ENCODE peak calls at places on chromosomes 7 and 10, in ten cellular contexts. V, U, E, Z, Q, F, H, C, O and G are unnamed samples.

GRCh38 chr7:108358553-108358952 is 97.7 kb downstream of the NRCAM start:
- DNase-seq in V (no peak), U (no peak), E (peak), Z (peak), Q (no peak), F (no peak), H (no peak), C (no peak), O (no peak), G (no peak)

GRCh38 chr10:106582291-106582690 is 582.2 kb downstream of the SORCS1 start:
- DNase-seq in V (no peak), U (no peak), E (peak), Z (no peak), Q (no peak), F (no peak), H (no peak), C (no peak), O (no peak), G (no peak)

GRCh38 chr10:12077580-12078180 is 8.9 kb downstream of the DHTKD1 start:
- DNase-seq in V (no peak), U (no peak), E (no peak), Z (no peak), Q (no peak), F (no peak), H (no peak), C (no peak), O (no peak), G (no peak)

GRCh38 chr7:362416-363096 is 72.6 kb downstream of the FOXL3 start:
- DNase-seq in V (no peak), U (no peak), E (peak), Z (no peak), Q (no peak), F (no peak), H (no peak), C (peak), O (no peak), G (peak)

GRCh38 chr7:2938514-2939192 is 94.5 kb upstream of the GNA12 start:
- DNase-seq in V (peak), U (peak), E (no peak), Z (no peak), Q (no peak), F (no peak), H (no peak), C (peak), O (no peak), G (no peak)

GRCh38 chr7:46032936-46033335 is 111.9 kb upstream of the IGFBP3 start:
- DNase-seq in V (no peak), U (no peak), E (peak), Z (no peak), Q (no peak), F (no peak), H (no peak), C (no peak), O (no peak), G (no peak)

GRCh38 chr10:50538473-50539398 is 85.0 kb downstream of the SGMS1 start:
- DNase-seq in V (no peak), U (peak), E (no peak), Z (peak), Q (no peak), F (no peak), H (no peak), C (no peak), O (no peak), G (no peak)

GRCh38 chr10:76089626-76090185 is 658.3 kb downstream of the LRMDA start:
- DNase-seq in V (no peak), U (no peak), E (no peak), Z (no peak), Q (no peak), F (no peak), H (no peak), C (no peak), O (no peak), G (no peak)

GRCh38 chr10:132023092-132023811 is 41.5 kb upstream of the BNIP3 start:
- DNase-seq in V (peak), U (peak), E (peak), Z (peak), Q (peak), F (peak), H (peak), C (peak), O (peak), G (peak)

GRCh38 chr10:105146436-105146835 is 505.3 kb downstream of the SORCS3 start:
- DNase-seq in V (no peak), U (no peak), E (no peak), Z (no peak), Q (no peak), F (no peak), H (no peak), C (no peak), O (no peak), G (no peak)

GRCh38 chr7:108014747-108015682 is 12.1 kb upstream of the LAMB1 start:
- DNase-seq in V (peak), U (no peak), E (peak), Z (peak), Q (no peak), F (no peak), H (no peak), C (no peak), O (no peak), G (no peak)

GRCh38 chr7:27163776-27164380 is 1.5 kb downstream of the HOXA9 start:
- DNase-seq in V (no peak), U (no peak), E (no peak), Z (no peak), Q (no peak), F (no peak), H (peak), C (peak), O (no peak), G (no peak)

GRCh38 chr7:33040803-33041516 is 21.6 kb downstream of the NT5C3A start:
- DNase-seq in V (no peak), U (no peak), E (peak), Z (no peak), Q (peak), F (peak), H (no peak), C (no peak), O (no peak), G (no peak)

GRCh38 chr10:22438714-22439113 is 93.4 kb downstream of the SPAG6 start:
- DNase-seq in V (no peak), U (no peak), E (no peak), Z (no peak), Q (no peak), F (no peak), H (no peak), C (no peak), O (no peak), G (no peak)

GRCh38 chr7:158546214-158546613 is 41.4 kb downstream of the PTPRN2 start:
- DNase-seq in V (no peak), U (no peak), E (no peak), Z (no peak), Q (no peak), F (no peak), H (no peak), C (no peak), O (no peak), G (peak)

GRCh38 chr10:93600861-93601773 is at the start of gene RBP4:
- DNase-seq in V (peak), U (peak), E (peak), Z (peak), Q (peak), F (peak), H (no peak), C (peak), O (no peak), G (peak)

GRCh38 chr10:126111562-126111961 is 215.2 kb downstream of the FANK1 start:
- DNase-seq in V (peak), U (no peak), E (no peak), Z (no peak), Q (no peak), F (no peak), H (no peak), C (no peak), O (no peak), G (no peak)

GRCh38 chr7:143938522-143939243 is 3.6 kb downstream of the OR2F2 start:
- DNase-seq in V (no peak), U (no peak), E (no peak), Z (no peak), Q (no peak), F (no peak), H (no peak), C (no peak), O (no peak), G (no peak)

GRCh38 chr7:99473315-99473596 is 566 bp downstream of the ZNF789 start:
- DNase-seq in V (peak), U (peak), E (peak), Z (peak), Q (no peak), F (peak), H (no peak), C (peak), O (no peak), G (no peak)

GRCh38 chr10:2839081-2839725 is 228.1 kb upstream of the PFKP start:
- DNase-seq in V (peak), U (peak), E (peak), Z (peak), Q (peak), F (peak), H (no peak), C (peak), O (no peak), G (peak)

GRCh38 chr10:124994573-124995473 is 52.9 kb downstream of the ZRANB1 start:
- DNase-seq in V (peak), U (no peak), E (no peak), Z (no peak), Q (no peak), F (no peak), H (peak), C (no peak), O (no peak), G (no peak)

GRCh38 chr10:63700935-63701263 is 179.7 kb downstream of the REEP3 start:
- DNase-seq in V (no peak), U (no peak), E (peak), Z (no peak), Q (no peak), F (no peak), H (no peak), C (no peak), O (no peak), G (no peak)
- H3K4me3 ChIP-seq in V (no peak), U (no peak), E (no peak), Z (no peak), Q (no peak), F (no peak), H (no peak), C (no peak), O (no peak), G (no peak)

GRCh38 chr10:60425392-60426110 is 35.9 kb upstream of the ANK3 start:
- DNase-seq in V (no peak), U (no peak), E (peak), Z (no peak), Q (no peak), F (no peak), H (no peak), C (no peak), O (no peak), G (no peak)

GRCh38 chr10:60426425-60426824 is 36.8 kb upstream of the ANK3 start:
- DNase-seq in V (no peak), U (no peak), E (peak), Z (peak), Q (no peak), F (no peak), H (no peak), C (no peak), O (no peak), G (no peak)

GRCh38 chr10:60428387-60428737 is 38.7 kb upstream of the ANK3 start:
- DNase-seq in V (no peak), U (no peak), E (peak), Z (no peak), Q (no peak), F (no peak), H (no peak), C (no peak), O (no peak), G (no peak)

GRCh38 chr10:60427709-60428386 is 38.2 kb upstream of the ANK3 start:
- DNase-seq in V (no peak), U (no peak), E (peak), Z (no peak), Q (no peak), F (no peak), H (no peak), C (no peak), O (no peak), G (no peak)

DNA sequence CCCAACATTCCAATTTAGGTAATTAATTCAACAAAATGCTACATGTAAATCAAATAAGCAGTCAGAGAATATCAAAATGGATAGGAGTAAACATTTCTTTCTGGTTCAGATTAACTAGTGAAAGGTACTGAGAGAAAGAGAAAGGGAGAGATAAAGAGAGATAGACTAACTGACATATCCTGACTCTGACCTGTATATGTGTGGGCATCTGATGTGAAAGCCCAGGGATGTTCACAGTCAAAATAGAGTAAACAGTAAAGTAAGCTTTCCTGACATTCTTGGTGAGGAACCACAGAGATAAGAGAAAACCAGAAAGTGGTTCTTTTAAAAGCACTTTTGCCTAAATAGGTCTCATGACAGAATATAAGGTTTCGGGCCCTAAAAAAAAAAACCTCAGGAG is 37.5 kb upstream of the ANK3 start:
- DNase-seq in V (no peak), U (no peak), E (no peak), Z (no peak), Q (no peak), F (no peak), H (no peak), C (no peak), O (no peak), G (no peak)
- H3K27ac ChIP-seq in V (no peak), U (no peak), E (no peak), Z (no peak), Q (no peak), F (no peak), H (no peak), C (no peak), O (no peak), G (no peak)

GRCh38 chr7:39432807-39433416 is 133.3 kb upstream of the YAE1 start:
- DNase-seq in V (no peak), U (no peak), E (no peak), Z (no peak), Q (no peak), F (no peak), H (no peak), C (no peak), O (no peak), G (no peak)
- H3K4me3 ChIP-seq in V (no peak), U (no peak), E (no peak), Z (no peak), Q (no peak), F (no peak), H (no peak), C (no peak), O (no peak), G (no peak)

GRCh38 chr10:71610651-71611050 is 108.9 kb downstream of the C10orf105 start:
- DNase-seq in V (no peak), U (no peak), E (no peak), Z (no peak), Q (no peak), F (no peak), H (no peak), C (no peak), O (no peak), G (no peak)

GRCh38 chr10:71608863-71609768 is 110.5 kb downstream of the C10orf105 start:
- DNase-seq in V (peak), U (peak), E (peak), Z (peak), Q (peak), F (peak), H (peak), C (peak), O (peak), G (peak)

GRCh38 chr10:71613303-71613777 is 106.2 kb downstream of the C10orf105 start:
- DNase-seq in V (peak), U (no peak), E (no peak), Z (no peak), Q (no peak), F (no peak), H (no peak), C (no peak), O (no peak), G (peak)

GRCh38 chr10:71611709-71612422 is 107.7 kb downstream of the C10orf105 start:
- DNase-seq in V (no peak), U (no peak), E (no peak), Z (no peak), Q (no peak), F (no peak), H (no peak), C (no peak), O (no peak), G (no peak)

DNA sequence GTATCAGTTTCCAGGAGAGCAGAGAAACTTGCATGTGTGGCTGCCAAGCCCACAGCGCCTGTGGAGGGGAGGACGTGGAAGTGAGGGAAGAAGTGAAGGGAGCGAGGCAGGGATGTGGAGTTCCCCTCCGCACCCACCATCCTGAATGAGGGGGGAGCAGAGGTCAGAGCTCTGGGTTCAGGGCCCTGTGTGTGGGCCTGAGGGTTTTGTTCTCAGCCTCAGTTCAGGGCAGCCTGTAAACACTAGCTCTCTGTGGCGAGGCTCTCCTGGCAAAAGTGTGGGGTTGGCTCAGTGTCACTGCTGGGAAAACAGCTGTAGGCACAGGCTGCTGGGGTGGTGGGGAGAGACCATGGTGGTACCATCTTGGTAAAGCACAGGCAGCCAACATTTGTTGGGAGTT is 108.4 kb downstream of the C10orf105 start:
- DNase-seq in V (no peak), U (no peak), E (no peak), Z (no peak), Q (no peak), F (no peak), H (no peak), C (no peak), O (no peak), G (no peak)
- H3K27ac ChIP-seq in V (peak), U (peak), E (no peak), Z (no peak), Q (no peak), F (no peak), H (no peak), C (no peak), O (no peak), G (no peak)

DNA sequence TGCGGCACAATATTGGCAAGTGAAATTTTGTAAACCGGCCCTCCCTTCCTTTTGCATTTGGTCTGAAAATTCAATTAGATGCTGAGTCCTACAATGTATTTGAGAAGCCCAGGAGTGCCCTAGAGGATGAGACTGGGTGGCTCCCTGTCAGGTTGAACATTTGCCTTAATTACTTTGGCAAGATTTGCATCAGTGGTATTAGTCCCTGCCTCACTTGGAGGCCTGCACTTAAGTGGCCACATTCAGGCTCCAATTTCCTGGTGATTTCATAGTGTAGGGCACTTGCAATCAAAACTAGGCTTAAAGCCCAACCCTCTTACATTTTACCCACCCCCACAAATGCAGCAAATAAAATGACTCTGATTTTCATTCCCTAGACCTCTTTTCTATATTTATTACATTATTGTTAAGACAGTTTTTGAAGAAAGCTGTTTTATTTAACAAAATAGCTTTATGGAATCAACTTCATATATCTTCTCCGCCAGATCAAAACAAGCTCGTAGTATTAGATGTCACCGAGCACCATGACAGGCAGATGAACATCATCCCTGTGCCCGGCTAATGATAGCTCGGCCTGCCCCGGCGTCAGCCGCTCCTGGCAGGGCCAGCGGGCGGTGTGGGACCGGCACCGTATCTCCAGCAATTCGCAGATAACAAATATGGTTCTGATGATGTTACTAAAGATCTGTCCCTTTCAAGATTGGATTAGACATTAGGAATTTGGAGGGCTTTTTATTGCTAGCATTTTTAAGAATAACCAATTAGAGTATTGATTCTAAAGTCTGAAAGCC is 73.6 kb downstream of the EGFR start:
- DNase-seq in V (no peak), U (no peak), E (peak), Z (no peak), Q (no peak), F (no peak), H (no peak), C (no peak), O (no peak), G (peak)
- H3K4me3 ChIP-seq in V (no peak), U (no peak), E (no peak), Z (no peak), Q (no peak), F (no peak), H (no peak), C (no peak), O (no peak), G (peak)

DNA sequence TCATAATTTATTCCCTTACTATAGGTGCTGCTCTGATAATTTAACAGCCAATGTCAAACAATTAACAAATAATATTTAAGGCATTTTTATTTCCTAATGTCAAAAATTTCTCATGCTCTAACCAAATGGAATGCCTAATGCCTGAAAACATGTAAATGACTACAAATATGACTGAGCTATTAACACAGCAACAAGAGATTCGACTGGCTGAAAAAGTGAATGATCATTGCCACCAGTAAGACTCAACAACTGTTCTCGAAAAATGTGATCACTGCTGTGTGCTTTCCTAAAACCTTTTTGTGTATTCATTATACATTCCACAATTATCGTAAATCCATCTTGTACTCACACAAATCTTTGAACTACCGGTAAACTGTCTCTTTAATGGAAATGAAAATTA is 118.7 kb downstream of the NPY start:
- DNase-seq in V (no peak), U (no peak), E (no peak), Z (no peak), Q (no peak), F (no peak), H (no peak), C (no peak), O (no peak), G (no peak)
- H3K27ac ChIP-seq in V (no peak), U (no peak), E (no peak), Z (no peak), Q (no peak), F (no peak), H (no peak), C (no peak), O (no peak), G (no peak)

GRCh38 chr7:70568674-70569334 is 563.1 kb upstream of the GALNT17 start:
- DNase-seq in V (no peak), U (no peak), E (no peak), Z (no peak), Q (peak), F (peak), H (no peak), C (no peak), O (no peak), G (peak)

GRCh38 chr7:70571403-70571911 is 560.5 kb upstream of the GALNT17 start:
- DNase-seq in V (peak), U (no peak), E (peak), Z (peak), Q (no peak), F (no peak), H (no peak), C (no peak), O (no peak), G (no peak)

GRCh38 chr7:70569335-70569819 is 562.6 kb upstream of the GALNT17 start:
- DNase-seq in V (no peak), U (no peak), E (no peak), Z (no peak), Q (no peak), F (peak), H (no peak), C (no peak), O (no peak), G (no peak)

GRCh38 chr7:70570961-70571360 is 561.0 kb upstream of the GALNT17 start:
- DNase-seq in V (no peak), U (no peak), E (no peak), Z (no peak), Q (no peak), F (no peak), H (no peak), C (no peak), O (no peak), G (no peak)

DNA sequence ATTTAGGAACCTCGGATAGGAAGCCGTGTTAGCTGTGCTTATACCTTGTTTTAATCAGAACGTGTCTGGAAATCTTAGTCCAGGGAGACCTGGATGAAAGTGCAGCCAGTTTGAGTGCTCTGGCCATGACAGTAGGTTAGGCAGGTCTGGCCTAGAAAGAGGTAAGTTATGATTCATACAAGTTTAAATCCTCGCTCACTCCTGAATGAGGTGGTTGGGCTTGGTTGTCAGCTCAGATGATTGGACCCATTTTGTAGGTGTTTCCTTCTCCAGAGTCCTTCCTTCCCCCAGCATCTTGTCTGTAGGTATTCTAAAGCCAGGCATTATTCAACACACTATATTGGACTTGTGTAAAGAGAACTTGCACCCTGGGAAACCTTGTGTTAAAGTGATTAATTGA is 561.9 kb upstream of the GALNT17 start:
- DNase-seq in V (no peak), U (no peak), E (no peak), Z (no peak), Q (no peak), F (no peak), H (no peak), C (no peak), O (no peak), G (no peak)
- H3K4me3 ChIP-seq in V (peak), U (no peak), E (no peak), Z (no peak), Q (no peak), F (no peak), H (no peak), C (no peak), O (no peak), G (no peak)